ENCODE peak calls at places on chromosome 15, in seven cellular contexts. K, O, W, A, F, Q and D are unnamed samples.

GRCh38 chr15:38864827-38865604 is 300.4 kb upstream of the RASGRP1 start:
- DNase-seq in K (no peak), O (no peak), W (no peak), A (peak; percentile 25), F (peak; percentile 81), Q (no peak), D (no peak)

GRCh38 chr15:94327356-94327936 is 96.1 kb downstream of the MCTP2 start:
- DNase-seq in K (peak; percentile 33), O (no peak), W (no peak), A (peak; percentile 33), F (peak; percentile 57), Q (no peak), D (no peak)

GRCh38 chr15:47331796-47332480 is 385.4 kb upstream of the SEMA6D start:
- DNase-seq in K (no peak), O (no peak), W (peak; percentile 89), A (no peak), F (peak; percentile 84), Q (no peak), D (no peak)

GRCh38 chr15:77126927-77127326 is 56.0 kb upstream of the TSPAN3 start:
- DNase-seq in K (no peak), O (no peak), W (peak; percentile 77), A (no peak), F (no peak), Q (no peak), D (peak; percentile 60)

GRCh38 chr15:50767332-50767861 is 1.9 kb upstream of the SPPL2A start:
- DNase-seq in K (no peak), O (no peak), W (no peak), A (no peak), F (peak; percentile 26), Q (no peak), D (no peak)

GRCh38 chr15:63374686-63375520 is 6.7 kb downstream of the CA12 start:
- DNase-seq in K (no peak), O (no peak), W (peak; percentile 53), A (peak; percentile 64), F (peak; percentile 89), Q (no peak), D (peak; percentile 46)

GRCh38 chr15:44075535-44075934 is 119.5 kb downstream of the FRMD5 start:
- DNase-seq in K (no peak), O (no peak), W (no peak), A (no peak), F (no peak), Q (no peak), D (no peak)

GRCh38 chr15:52709172-52709979 is 30.2 kb upstream of the ATOSA start:
- DNase-seq in K (peak; percentile 26), O (no peak), W (no peak), A (no peak), F (no peak), Q (peak; percentile 43), D (no peak)

GRCh38 chr15:36278219-36278618 is 301.2 kb upstream of the CDIN1 start:
- DNase-seq in K (no peak), O (no peak), W (no peak), A (peak; percentile 62), F (peak; percentile 19), Q (no peak), D (no peak)

GRCh38 chr15:47411733-47412530 is 305.4 kb upstream of the SEMA6D start:
- DNase-seq in K (no peak), O (no peak), W (peak; percentile 74), A (no peak), F (no peak), Q (no peak), D (peak; percentile 72)

GRCh38 chr15:72197460-72198409 is at the start of gene GRAMD2A:
- DNase-seq in K (peak; percentile 83), O (no peak), W (peak; percentile 23), A (peak; percentile 73), F (peak; percentile 67), Q (no peak), D (peak; percentile 92)

GRCh38 chr15:65869954-65870871 is 922 bp downstream of the RAB11A start:
- DNase-seq in K (no peak), O (peak; percentile 16), W (peak; percentile 45), A (peak; percentile 50), F (peak; percentile 59), Q (peak; percentile 17), D (peak; percentile 47)

GRCh38 chr15:63915209-63915887 is 81.6 kb upstream of the HERC1 start:
- DNase-seq in K (peak; percentile 56), O (no peak), W (no peak), A (no peak), F (no peak), Q (no peak), D (no peak)

GRCh38 chr15:29571728-29572454 is 250.4 kb downstream of the TJP1 start:
- DNase-seq in K (no peak), O (no peak), W (peak; percentile 37), A (peak; percentile 51), F (peak; percentile 14), Q (no peak), D (peak; percentile 27)

GRCh38 chr15:94023520-94023919 is 207.8 kb upstream of the MCTP2 start:
- DNase-seq in K (no peak), O (no peak), W (no peak), A (no peak), F (peak; percentile 2), Q (no peak), D (no peak)